ENCODE peak calls at places on chromosome 7, in six cellular contexts. J, W, T, P, Z and M are unnamed samples. For H3K36me3, the result is how much of the 10 kb centered on the place peaks cover.

GRCh38 chr7:22865607-22865970 is 42.9 kb upstream of the TOMM7 start:
- DNase-seq in J (no peak), W (no peak), T (no peak), P (peak), Z (no peak), M (no peak)

GRCh38 chr7:29935111-29935510 is 54.5 kb downstream of the SCRN1 start:
- DNase-seq in J (no peak), W (no peak), T (no peak), P (peak), Z (no peak), M (no peak)

GRCh38 chr7:114795475-114795874 is 126.4 kb upstream of the MDFIC start:
- DNase-seq in J (no peak), W (no peak), T (no peak), P (no peak), Z (no peak), M (no peak)

GRCh38 chr7:26034386-26034785 is 117.6 kb upstream of the NFE2L3 start:
- DNase-seq in J (no peak), W (no peak), T (no peak), P (no peak), Z (no peak), M (no peak)

GRCh38 chr7:17732083-17732482 is 208.2 kb downstream of the SNX13 start:
- DNase-seq in J (no peak), W (no peak), T (no peak), P (no peak), Z (no peak), M (no peak)

GRCh38 chr7:108497082-108497725 is 28.7 kb downstream of the PNPLA8 start:
- DNase-seq in J (peak), W (peak), T (peak), P (peak), Z (no peak), M (no peak)

GRCh38 chr7:38524786-38525185 is 106.4 kb downstream of the AMPH start:
- DNase-seq in J (no peak), W (no peak), T (no peak), P (peak), Z (no peak), M (no peak)

GRCh38 chr7:22173884-22174573 is 182.9 kb downstream of the RAPGEF5 start:
- DNase-seq in J (no peak), W (no peak), T (no peak), P (no peak), Z (no peak), M (no peak)

GRCh38 chr7:55127622-55128081 is 108.8 kb downstream of the EGFR start:
- DNase-seq in J (peak), W (peak), T (no peak), P (peak), Z (no peak), M (no peak)

GRCh38 chr7:64562246-64562620 is 638 bp downstream of the ZNF680 start:
- DNase-seq in J (no peak), W (no peak), T (no peak), P (no peak), Z (no peak), M (no peak)

GRCh38 chr7:15947749-15948148 is 261.3 kb upstream of the MEOX2 start:
- DNase-seq in J (no peak), W (no peak), T (no peak), P (peak), Z (no peak), M (no peak)

GRCh38 chr7:32155712-32156111 is 85.5 kb upstream of the PDE1C start:
- DNase-seq in J (no peak), W (no peak), T (no peak), P (peak), Z (no peak), M (no peak)

GRCh38 chr7:101248276-101248675 is 3.4 kb upstream of the FIS1 start:
- DNase-seq in J (no peak), W (no peak), T (no peak), P (no peak), Z (no peak), M (no peak)

GRCh38 chr7:130299909-130300308 is 6.9 kb downstream of the CPA4 start:
- DNase-seq in J (no peak), W (no peak), T (no peak), P (no peak), Z (no peak), M (no peak)

GRCh38 chr7:69276011-69276729 is 322.1 kb upstream of the AUTS2 start:
- DNase-seq in J (no peak), W (no peak), T (peak), P (no peak), Z (no peak), M (no peak)

GRCh38 chr7:156780724-156781455 is 112.1 kb downstream of the LMBR1 start:
- DNase-seq in J (no peak), W (no peak), T (no peak), P (no peak), Z (no peak), M (no peak)

GRCh38 chr7:48691788-48692187 is 232.6 kb upstream of the CDC14C start:
- DNase-seq in J (no peak), W (no peak), T (no peak), P (no peak), Z (no peak), M (no peak)

GRCh38 chr7:77913977-77914607 is 115.5 kb downstream of the PHTF2 start:
- DNase-seq in J (no peak), W (no peak), T (no peak), P (no peak), Z (no peak), M (no peak)

GRCh38 chr7:71237945-71238344 is 106.0 kb downstream of the GALNT17 start:
- DNase-seq in J (peak), W (no peak), T (peak), P (no peak), Z (no peak), M (no peak)

DNA sequence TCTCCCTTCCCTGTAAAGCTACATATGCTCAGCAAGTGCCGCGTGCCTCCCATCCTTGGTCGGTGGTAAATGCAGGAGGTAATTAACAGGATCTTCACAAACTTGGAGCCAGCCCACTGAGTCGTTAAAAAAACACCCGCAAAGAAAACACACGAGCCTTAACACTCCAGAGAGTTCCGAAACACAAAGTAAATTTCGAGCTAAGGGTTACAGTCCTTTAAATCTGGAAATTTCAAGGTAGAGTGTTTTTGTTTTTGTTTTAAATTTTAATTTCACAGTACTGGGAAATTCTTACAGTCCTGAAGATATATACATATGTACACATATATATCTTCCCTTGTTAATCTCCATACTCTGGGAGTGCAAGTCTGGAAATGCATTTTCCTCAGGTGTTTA is 1.1 kb downstream of the ST7 start:
- DNase-seq in J (no peak), W (no peak), T (no peak), P (no peak), Z (no peak), M (no peak)
- H3K4me3 ChIP-seq in J (peak), W (peak), T (peak), P (peak), Z (peak), M (peak)

DNA sequence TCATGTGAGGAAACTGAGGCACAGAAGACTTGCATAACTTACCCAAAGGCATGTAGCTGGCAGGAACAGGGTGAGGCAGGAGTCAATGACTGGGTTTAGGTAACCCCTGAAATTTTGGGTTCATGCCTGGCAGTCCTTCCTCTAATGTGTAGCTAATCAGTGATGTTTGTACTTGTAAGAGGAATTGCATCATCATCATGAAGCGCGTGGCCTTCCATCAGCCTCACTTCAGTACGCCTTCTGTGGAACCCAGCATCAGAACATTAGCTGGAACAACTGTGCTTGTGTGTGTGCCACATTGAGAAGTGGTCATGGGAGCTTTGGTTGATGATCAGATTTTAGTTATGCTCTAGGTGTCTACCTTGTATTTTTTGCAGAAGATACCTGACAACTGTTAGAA is 18.2 kb upstream of the STMP1 start:
- DNase-seq in J (no peak), W (no peak), T (no peak), P (no peak), Z (no peak), M (no peak)
- H3K36me3 ChIP-seq in J (half or more), W (under half), T (under half), P (under half), Z (half or more), M (half or more)

DNA sequence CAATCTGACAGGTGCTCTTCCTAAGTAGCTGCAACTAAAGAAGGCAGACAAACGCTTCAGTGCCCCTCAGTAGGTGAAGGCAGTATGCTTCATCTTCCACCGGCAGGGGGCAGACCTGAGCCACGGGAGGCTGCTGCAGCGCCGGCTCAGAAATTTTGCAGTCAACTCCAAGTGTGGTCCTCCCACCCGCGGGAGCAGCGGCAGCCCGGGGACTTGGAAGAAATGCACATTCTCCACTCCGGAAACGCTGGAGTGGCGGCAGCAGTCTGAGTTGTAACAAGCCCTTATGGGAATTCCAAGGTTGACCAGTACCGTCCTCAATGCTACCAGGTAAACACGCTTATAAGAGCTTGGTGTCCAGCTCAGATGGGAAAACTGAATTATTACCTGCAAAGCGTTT is 3.4 kb downstream of the IGFBP3 start:
- DNase-seq in J (peak), W (peak), T (peak), P (peak), Z (peak), M (peak)
- H3K4me3 ChIP-seq in J (no peak), W (no peak), T (peak), P (peak), Z (peak), M (no peak)

DNA sequence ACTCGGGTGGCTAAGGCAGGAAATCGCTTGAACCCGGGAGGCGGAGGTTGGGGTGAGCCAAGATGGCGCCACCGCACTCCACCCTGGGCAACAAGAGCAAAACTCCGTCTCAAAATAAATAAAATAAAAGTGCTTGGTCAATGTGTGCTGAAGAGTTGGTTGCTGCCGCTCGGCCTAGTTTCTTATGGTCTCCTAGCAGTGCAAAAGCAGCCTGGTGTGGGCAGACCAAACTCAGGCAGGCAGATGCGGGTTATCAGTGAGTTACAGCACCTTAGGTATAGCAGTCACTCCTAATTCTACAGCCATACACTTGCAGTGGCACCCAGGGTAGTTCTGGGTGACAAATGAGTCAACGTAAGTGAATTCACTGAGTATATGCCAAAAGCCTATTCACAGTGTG is 22.6 kb downstream of the HSPB1 start:
- DNase-seq in J (no peak), W (no peak), T (no peak), P (no peak), Z (no peak), M (no peak)
- H3K36me3 ChIP-seq in J (half or more), W (under half), T (under half), P (under half), Z (half or more), M (under half)

DNA sequence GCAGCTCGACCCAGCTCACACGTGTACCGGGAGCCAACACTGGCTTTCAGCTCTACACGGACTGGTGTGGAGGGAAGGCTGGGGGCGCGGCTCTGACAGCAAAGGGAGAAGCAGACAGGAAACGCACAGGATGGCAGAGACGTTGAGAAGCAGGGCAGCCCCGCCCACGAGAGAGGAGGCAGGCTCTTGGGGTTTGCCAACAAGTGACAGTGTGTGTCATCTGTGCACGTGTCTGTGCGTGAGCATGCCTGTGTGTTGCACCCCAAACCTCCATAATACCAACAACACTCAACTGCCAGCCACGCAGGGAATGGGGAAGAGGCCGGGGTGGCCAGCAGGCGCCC is 64.4 kb upstream of the PDGFA start:
- DNase-seq in J (no peak), W (peak), T (no peak), P (no peak), Z (peak), M (no peak)
- H3K4me3 ChIP-seq in J (no peak), W (no peak), T (no peak), P (no peak), Z (peak), M (peak)

GRCh38 chr7:158919686-158920085 is 63.3 kb downstream of the DYNC2I1 start:
- DNase-seq in J (no peak), W (no peak), T (no peak), P (no peak), Z (no peak), M (no peak)
- H3K36me3 ChIP-seq in J (half or more), W (under half), T (under half), P (under half), Z (half or more), M (half or more)

GRCh38 chr7:2106920-2107319 is 125.8 kb downstream of the MAD1L1 start:
- DNase-seq in J (peak), W (no peak), T (peak), P (peak), Z (no peak), M (no peak)

GRCh38 chr7:2109251-2109935 is 123.4 kb downstream of the MAD1L1 start:
- DNase-seq in J (no peak), W (no peak), T (no peak), P (no peak), Z (no peak), M (no peak)

GRCh38 chr7:2109936-2110585 is 122.7 kb downstream of the MAD1L1 start:
- DNase-seq in J (no peak), W (no peak), T (no peak), P (peak), Z (no peak), M (no peak)

GRCh38 chr7:2107386-2108085 is 125.2 kb downstream of the MAD1L1 start:
- DNase-seq in J (no peak), W (no peak), T (no peak), P (no peak), Z (no peak), M (no peak)

DNA sequence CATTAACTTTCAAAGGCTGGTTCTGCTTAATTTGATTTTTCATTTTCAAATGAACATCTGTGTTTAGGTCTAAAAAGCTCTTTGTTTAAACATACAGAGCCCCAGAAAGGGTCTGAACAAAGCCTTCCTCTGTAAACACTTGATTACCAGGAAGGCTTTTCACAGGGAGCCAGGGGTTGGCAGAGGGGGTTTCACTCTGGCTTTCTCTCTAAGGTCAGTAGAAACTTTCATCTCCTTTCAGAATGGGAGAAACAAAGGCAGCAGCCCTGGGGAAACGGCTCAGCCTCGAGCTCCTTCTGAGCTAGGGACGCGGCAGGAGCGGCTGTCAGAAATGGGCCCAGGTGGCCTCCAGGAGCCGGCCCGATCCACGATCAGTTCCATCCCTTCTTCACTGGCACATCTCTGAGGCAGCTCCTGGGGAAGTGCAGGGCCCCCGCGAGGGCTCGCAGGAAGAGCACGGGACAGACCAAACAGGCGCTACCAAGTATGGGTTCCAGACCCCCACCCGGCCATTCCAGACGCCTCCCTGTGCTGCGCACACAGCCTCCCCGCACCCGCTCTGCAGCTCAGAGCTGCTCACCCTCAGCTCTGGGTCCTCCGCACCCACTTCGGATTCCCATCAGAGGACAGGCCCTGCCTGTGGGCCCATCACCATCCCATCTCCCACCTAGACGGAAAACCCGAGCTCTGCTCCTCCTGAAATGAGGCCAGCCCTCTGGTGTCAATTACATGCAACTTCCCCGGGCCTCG is 124.1 kb downstream of the MAD1L1 start:
- DNase-seq in J (no peak), W (no peak), T (no peak), P (no peak), Z (no peak), M (no peak)
- H3K4me3 ChIP-seq in J (no peak), W (no peak), T (no peak), P (no peak), Z (no peak), M (no peak)

GRCh38 chr7:150908173-150908572 is 55.9 kb downstream of the AOC1 start:
- DNase-seq in J (no peak), W (no peak), T (no peak), P (no peak), Z (no peak), M (no peak)
- H3K36me3 ChIP-seq in J (under half), W (under half), T (under half), P (under half), Z (under half), M (under half)

GRCh38 chr7:148782757-148783456 is 84.2 kb downstream of the CUL1 start:
- DNase-seq in J (no peak), W (no peak), T (no peak), P (peak), Z (no peak), M (no peak)
- H3K4me3 ChIP-seq in J (no peak), W (no peak), T (no peak), P (peak), Z (no peak), M (no peak)

GRCh38 chr7:134758981-134759380 is 20.5 kb upstream of the CALD1 start:
- DNase-seq in J (no peak), W (no peak), T (no peak), P (no peak), Z (no peak), M (no peak)
- H3K36me3 ChIP-seq in J (under half), W (under half), T (under half), P (under half), Z (under half), M (under half)